ENCODE peak calls at places on chromosomes 4 and X, in seven cellular contexts. S is iPS DF 19.7; C is MCF 10A; G is activated CD4-positive, alpha-beta T cell treated with anti-CD3 and anti-CD28 coated beads for 48 hours; O is cardiac muscle cell; E is Panc1; V is psoas muscle. I is an unnamed sample.

GRCh38 chr4:106385853-106386393 is 17.3 kb upstream of the GIMD1 start:
- DNase-seq in S (no peak), C (no peak), G (no peak), O (no peak), E (no peak), V (no peak), I (no peak)

GRCh38 chr4:16160457-16160856 is 65.8 kb downstream of the TAPT1 start:
- DNase-seq in S (no peak), C (no peak), G (no peak), O (peak), E (no peak), V (no peak), I (no peak)

GRCh38 chrX:136250191-136251041 is 784 bp downstream of the MAP7D3 start:
- DNase-seq in S (no peak), C (no peak), G (peak), O (peak), E (no peak), V (peak), I (no peak)

GRCh38 chrX:8721536-8721935 is 10.4 kb downstream of the ANOS1 start:
- DNase-seq in S (no peak), C (no peak), G (no peak), O (no peak), E (no peak), V (no peak), I (no peak)

GRCh38 chr4:3186609-3187008 is 62.4 kb upstream of the MSANTD1 start:
- DNase-seq in S (no peak), C (no peak), G (no peak), O (no peak), E (no peak), V (no peak), I (no peak)

GRCh38 chrX:39921838-39922237 is 175.9 kb downstream of the BCOR start:
- DNase-seq in S (no peak), C (no peak), G (no peak), O (no peak), E (no peak), V (no peak), I (no peak)

GRCh38 chrX:39619182-39620009 is 478.4 kb downstream of the BCOR start:
- DNase-seq in S (no peak), C (peak), G (no peak), O (peak), E (no peak), V (no peak), I (no peak)

GRCh38 chrX:32987139-32987538 is 224.2 kb downstream of the DMD start:
- DNase-seq in S (peak), C (no peak), G (no peak), O (no peak), E (no peak), V (no peak), I (no peak)

GRCh38 chrX:134013092-134013497 is 27.7 kb upstream of the GPC3 start:
- DNase-seq in S (no peak), C (peak), G (no peak), O (peak), E (no peak), V (no peak), I (no peak)

GRCh38 chr4:1939664-1940509 is 68.7 kb downstream of the NSD2 start:
- DNase-seq in S (no peak), C (peak), G (no peak), O (peak), E (no peak), V (no peak), I (no peak)

GRCh38 chr4:165302658-165303057 is 24.8 kb upstream of the MSMO1 start:
- DNase-seq in S (no peak), C (no peak), G (no peak), O (no peak), E (no peak), V (no peak), I (no peak)

GRCh38 chrX:154596290-154596929 is 11.5 kb downstream of the CTAG1A start:
- DNase-seq in S (peak), C (peak), G (no peak), O (peak), E (no peak), V (no peak), I (no peak)

GRCh38 chr4:7472443-7473013 is 37.8 kb upstream of the PSAPL1 start:
- DNase-seq in S (no peak), C (no peak), G (no peak), O (no peak), E (no peak), V (no peak), I (no peak)

GRCh38 chr4:138540056-138540800 is 298.1 kb upstream of the SLC7A11 start:
- DNase-seq in S (no peak), C (no peak), G (no peak), O (no peak), E (no peak), V (no peak), I (no peak)

GRCh38 chr4:53532521-53532920 is 58.8 kb downstream of the LNX1 start:
- DNase-seq in S (no peak), C (no peak), G (no peak), O (peak), E (no peak), V (no peak), I (no peak)

GRCh38 chr4:6329478-6330383 is 60.1 kb downstream of the WFS1 start:
- DNase-seq in S (no peak), C (no peak), G (no peak), O (no peak), E (no peak), V (no peak), I (no peak)

GRCh38 chr4:152605641-152606304 is 69.9 kb upstream of the FBXW7 start:
- DNase-seq in S (no peak), C (no peak), G (no peak), O (peak), E (no peak), V (no peak), I (no peak)

GRCh38 chrX:10900585-10901289 is 210.4 kb upstream of the HCCS start:
- DNase-seq in S (no peak), C (peak), G (no peak), O (peak), E (no peak), V (no peak), I (no peak)

GRCh38 chr4:146165840-146166239 is 9.7 kb upstream of the LSM6 start:
- DNase-seq in S (no peak), C (peak), G (no peak), O (peak), E (no peak), V (no peak), I (no peak)

GRCh38 chrX:38854305-38854704 is 53.0 kb downstream of the MID1IP1 start:
- DNase-seq in S (no peak), C (no peak), G (no peak), O (no peak), E (no peak), V (no peak), I (no peak)

GRCh38 chr4:1207603-1208265 is 35.4 kb upstream of the SPON2 start:
- DNase-seq in S (no peak), C (no peak), G (no peak), O (peak), E (no peak), V (peak), I (no peak)

GRCh38 chr4:181874582-181874981 is 368.6 kb upstream of the TENM3 start:
- DNase-seq in S (no peak), C (no peak), G (no peak), O (no peak), E (no peak), V (no peak), I (no peak)

GRCh38 chr4:7043521-7044414 is 596 bp downstream of the TADA2B start:
- DNase-seq in S (no peak), C (peak), G (peak), O (peak), E (no peak), V (peak), I (no peak)

GRCh38 chr4:132071815-132072214 is 1077.3 kb upstream of the PCDH10 start:
- DNase-seq in S (no peak), C (peak), G (no peak), O (peak), E (no peak), V (no peak), I (no peak)

GRCh38 chr4:14700544-14700943 is 301.7 kb upstream of the CPEB2 start:
- DNase-seq in S (no peak), C (no peak), G (no peak), O (no peak), E (no peak), V (no peak), I (peak)

GRCh38 chrX:19602866-19603620 is 87.7 kb upstream of the MAP3K15 start:
- DNase-seq in S (no peak), C (peak), G (peak), O (peak), E (no peak), V (peak), I (no peak)

GRCh38 chrX:14056201-14056600 is 26.5 kb upstream of the GEMIN8 start:
- DNase-seq in S (no peak), C (no peak), G (no peak), O (peak), E (no peak), V (no peak), I (no peak)

GRCh38 chr4:55554453-55555030 is 7.8 kb upstream of the CLOCK start:
- DNase-seq in S (no peak), C (peak), G (no peak), O (peak), E (no peak), V (no peak), I (peak)

GRCh38 chrX:19046343-19047215 is 62.7 kb upstream of the PHKA2 start:
- DNase-seq in S (no peak), C (peak), G (no peak), O (no peak), E (peak), V (no peak), I (no peak)

GRCh38 chrX:14598330-14598729 is 69.0 kb downstream of the GLRA2 start:
- DNase-seq in S (peak), C (no peak), G (no peak), O (no peak), E (no peak), V (no peak), I (no peak)

GRCh38 chr4:71468086-71468485 is 129.3 kb downstream of the SLC4A4 start:
- DNase-seq in S (no peak), C (no peak), G (no peak), O (no peak), E (no peak), V (no peak), I (no peak)

GRCh38 chr4:86730310-86730709 is 118.9 kb downstream of the SLC10A6 start:
- DNase-seq in S (peak), C (no peak), G (no peak), O (no peak), E (no peak), V (no peak), I (no peak)

GRCh38 chrX:56793112-56793430 is 64.0 kb downstream of the NBDY start:
- DNase-seq in S (no peak), C (no peak), G (no peak), O (no peak), E (no peak), V (no peak), I (no peak)

GRCh38 chrX:40953369-40953768 is 131.9 kb upstream of the USP9X start:
- DNase-seq in S (no peak), C (no peak), G (no peak), O (no peak), E (no peak), V (no peak), I (no peak)

GRCh38 chr4:88705805-88706518 is 8.3 kb upstream of the NAP1L5 start:
- DNase-seq in S (no peak), C (peak), G (no peak), O (peak), E (no peak), V (no peak), I (no peak)

GRCh38 chr4:76373919-76374552 is 46.9 kb downstream of the CCDC158 start:
- DNase-seq in S (no peak), C (peak), G (no peak), O (peak), E (no peak), V (no peak), I (no peak)

GRCh38 chr4:153233761-153234371 is 29.6 kb downstream of the TRIM2 start:
- DNase-seq in S (no peak), C (peak), G (no peak), O (peak), E (no peak), V (no peak), I (no peak)

GRCh38 chr4:160352637-160353036 is 1249.8 kb downstream of the RAPGEF2 start:
- DNase-seq in S (no peak), C (no peak), G (no peak), O (no peak), E (no peak), V (no peak), I (no peak)

I was measured in NCI-H2081 treated with DMSO at 0.1 percent for 48 hours.